ENCODE peak calls at places on chromosomes 5 and 9, in ten cellular contexts. U is heart right ventricle; Y is substantia nigra; X is MM.1S; A is naive thymus-derived CD8-positive, alpha-beta T cell; I is GM04504; T is DMS79; Q is NCI-H2081; M is GM23248; B is natural killer cell. R is an unnamed sample.

GRCh38 chr9:3758816-3759576 is 233.2 kb upstream of the RFX3 start:
- DNase-seq in I (no peak), Q (peak), Y (no peak), M (no peak), X (peak), U (no peak), A (no peak), T (no peak), B (no peak), R (no peak)

GRCh38 chr5:145495741-145496140 is 339.4 kb downstream of the PRELID2 start:
- DNase-seq in X (no peak), U (no peak), T (no peak), M (peak), B (no peak), I (peak), Q (no peak), A (no peak), Y (no peak), R (no peak)

GRCh38 chr5:4230905-4231561 is 635.4 kb downstream of the IRX1 start:
- DNase-seq in M (no peak), Y (peak), T (no peak), A (no peak), I (no peak), U (no peak), Q (no peak), X (no peak), B (no peak), R (no peak)

GRCh38 chr5:30100148-30100547 is 1093.3 kb upstream of the CDH6 start:
- DNase-seq in Y (no peak), A (no peak), U (no peak), Q (no peak), I (no peak), M (no peak), X (no peak), B (no peak), T (no peak), R (no peak)

GRCh38 chr9:134357631-134358025 is 31.4 kb downstream of the RXRA start:
- DNase-seq in M (no peak), U (no peak), A (no peak), T (no peak), Q (no peak), Y (no peak), B (no peak), I (no peak), X (no peak), R (no peak)

GRCh38 chr5:175823731-175824525 is 47.5 kb upstream of the CPLX2 start:
- DNase-seq in T (peak), U (no peak), I (no peak), Y (no peak), Q (peak), B (no peak), X (no peak), A (no peak), M (no peak), R (no peak)

GRCh38 chr5:135150767-135151166 is 116.7 kb upstream of the PITX1 start:
- DNase-seq in I (no peak), B (no peak), M (no peak), U (no peak), Q (no peak), A (no peak), Y (no peak), T (no peak), X (no peak), R (no peak)

GRCh38 chr5:132466453-132467291 is 23.9 kb downstream of the IRF1 start:
- DNase-seq in T (peak), U (no peak), B (peak), M (no peak), Y (no peak), A (peak), X (peak), I (peak), Q (no peak), R (no peak)

GRCh38 chr9:97565262-97565661 is 63.8 kb downstream of the TMOD1 start:
- DNase-seq in I (no peak), Y (no peak), B (no peak), T (no peak), A (no peak), M (no peak), Q (no peak), X (no peak), U (no peak), R (no peak)

GRCh38 chr9:129435996-129436676 is 184.8 kb downstream of the C9orf50 start:
- DNase-seq in B (no peak), Y (no peak), X (no peak), T (no peak), I (no peak), A (no peak), U (no peak), M (no peak), Q (no peak), R (no peak)

GRCh38 chr5:34928267-34928666 is 1.1 kb upstream of the DNAJC21 start:
- DNase-seq in Q (no peak), M (no peak), Y (no peak), U (no peak), X (no peak), T (no peak), A (no peak), I (no peak), B (no peak), R (no peak)

GRCh38 chr5:150208187-150209015 is 18.5 kb downstream of the SLC6A7 start:
- DNase-seq in B (no peak), Q (no peak), U (no peak), T (no peak), Y (no peak), X (no peak), A (no peak), I (no peak), M (peak), R (no peak)

GRCh38 chr9:132071847-132072507 is 7.7 kb downstream of the MED27 start:
- DNase-seq in A (no peak), M (no peak), T (no peak), I (no peak), Q (no peak), X (no peak), Y (no peak), U (no peak), B (no peak), R (no peak)

R was measured in NCI-H446.